ENCODE peak calls at places on chromosomes 3 and 15, in seven cellular contexts. G is OCI-LY7, Z is PC-9, V is cardiac muscle cell, B is hepatocyte, M is GM23248, S is suprapubic skin. A is an unnamed sample. For H3K4me1, the result is how much of the 10 kb centered on the place peaks cover.

GRCh38 chr3:165336786-165337185 is 140.6 kb upstream of the SLITRK3 start:
- DNase-seq in G (no peak), Z (no peak), V (peak), B (no peak), M (no peak), S (no peak), A (no peak)

GRCh38 chr3:49673715-49674490 is at the start of gene APEH:
- DNase-seq in G (peak), Z (peak), V (peak), B (peak), M (peak), S (peak), A (peak)

GRCh38 chr3:188486126-188486525 is 332.2 kb downstream of the LPP start:
- DNase-seq in G (no peak), Z (no peak), V (peak), B (no peak), M (peak), S (no peak), A (peak)

GRCh38 chr15:28956491-28956890 is 70.7 kb downstream of the APBA2 start:
- DNase-seq in G (no peak), Z (no peak), V (no peak), B (no peak), M (no peak), S (no peak), A (no peak)

GRCh38 chr15:47506543-47507090 is 210.7 kb upstream of the SEMA6D start:
- DNase-seq in G (no peak), Z (no peak), V (no peak), B (no peak), M (no peak), S (no peak), A (no peak)

GRCh38 chr15:67091073-67091965 is 25.9 kb downstream of the SMAD3 start:
- DNase-seq in G (no peak), Z (peak), V (peak), B (peak), M (peak), S (peak), A (peak)

GRCh38 chr3:23865595-23866396 is 51.0 kb downstream of the NKIRAS1 start:
- DNase-seq in G (peak), Z (peak), V (peak), B (peak), M (no peak), S (no peak), A (peak)

GRCh38 chr15:75902129-75902557 is 1.5 kb upstream of the FBXO22 start:
- DNase-seq in G (no peak), Z (no peak), V (peak), B (peak), M (no peak), S (no peak), A (no peak)

GRCh38 chr15:64532921-64533320 is 72.5 kb downstream of the ZNF609 start:
- DNase-seq in G (no peak), Z (no peak), V (peak), B (no peak), M (no peak), S (no peak), A (no peak)

GRCh38 chr15:43329960-43330779 is at the start of gene LCMT2:
- DNase-seq in G (peak), Z (peak), V (peak), B (peak), M (peak), S (peak), A (peak)

GRCh38 chr15:101615986-101616848 is 36.0 kb downstream of the TM2D3 start:
- DNase-seq in G (no peak), Z (peak), V (peak), B (peak), M (peak), S (peak), A (peak)

GRCh38 chr15:48391950-48392349 is 60.7 kb downstream of the DUT start:
- DNase-seq in G (no peak), Z (no peak), V (no peak), B (no peak), M (no peak), S (no peak), A (no peak)

GRCh38 chr15:90401499-90401898 is 13.5 kb downstream of the IQGAP1 start:
- DNase-seq in G (no peak), Z (no peak), V (no peak), B (no peak), M (no peak), S (no peak), A (no peak)

GRCh38 chr3:120673116-120673515 is 8.9 kb downstream of the HGD start:
- DNase-seq in G (no peak), Z (no peak), V (no peak), B (no peak), M (no peak), S (no peak), A (no peak)

GRCh38 chr15:40555876-40556275 is 9.0 kb downstream of the CCDC32 start:
- DNase-seq in G (no peak), Z (no peak), V (no peak), B (no peak), M (no peak), S (no peak), A (no peak)

GRCh38 chr15:31278056-31278445 is 48.6 kb upstream of the KLF13 start:
- DNase-seq in G (no peak), Z (no peak), V (no peak), B (no peak), M (no peak), S (peak), A (no peak)

GRCh38 chr15:88744548-88745020 is 58.7 kb upstream of the ACAN start:
- DNase-seq in G (no peak), Z (no peak), V (peak), B (no peak), M (no peak), S (no peak), A (peak)

GRCh38 chr3:10395196-10395595 is 74.3 kb upstream of the SEC13 start:
- DNase-seq in G (peak), Z (no peak), V (no peak), B (no peak), M (no peak), S (no peak), A (no peak)

GRCh38 chr15:73983211-73983727 is 8.8 kb downstream of the STOML1 start:
- DNase-seq in G (no peak), Z (peak), V (peak), B (peak), M (peak), S (peak), A (peak)

GRCh38 chr15:67116742-67117141 is 51.3 kb downstream of the SMAD3 start:
- DNase-seq in G (no peak), Z (no peak), V (no peak), B (peak), M (no peak), S (no peak), A (no peak)

GRCh38 chr3:58353722-58354553 is 21.2 kb downstream of the PXK start:
- DNase-seq in G (peak), Z (no peak), V (peak), B (no peak), M (peak), S (no peak), A (peak)

GRCh38 chr3:81888822-81889557 is 127.5 kb upstream of the GBE1 start:
- DNase-seq in G (no peak), Z (no peak), V (peak), B (no peak), M (peak), S (no peak), A (peak)

GRCh38 chr3:46947545-46947899 is 29.0 kb downstream of the CCDC12 start:
- DNase-seq in G (no peak), Z (no peak), V (no peak), B (no peak), M (no peak), S (no peak), A (no peak)
- H3K4me1 ChIP-seq in G (half or more), Z (half or more), V (half or more), B (half or more), M (under half), S (half or more), A (under half)

GRCh38 chr3:72373139-72373538 is 475.1 kb downstream of the SHQ1 start:
- DNase-seq in G (no peak), Z (no peak), V (no peak), B (no peak), M (no peak), S (no peak), A (no peak)
- H3K4me1 ChIP-seq in G (under half), Z (under half), V (under half), B (under half), M (under half), S (under half), A (under half)

GRCh38 chr3:13021934-13022265 is 51.3 kb downstream of the IQSEC1 start:
- DNase-seq in G (peak), Z (no peak), V (no peak), B (no peak), M (no peak), S (no peak), A (no peak)
- H3K4me1 ChIP-seq in G (half or more), Z (half or more), V (under half), B (under half), M (half or more), S (half or more), A (half or more)

DNA sequence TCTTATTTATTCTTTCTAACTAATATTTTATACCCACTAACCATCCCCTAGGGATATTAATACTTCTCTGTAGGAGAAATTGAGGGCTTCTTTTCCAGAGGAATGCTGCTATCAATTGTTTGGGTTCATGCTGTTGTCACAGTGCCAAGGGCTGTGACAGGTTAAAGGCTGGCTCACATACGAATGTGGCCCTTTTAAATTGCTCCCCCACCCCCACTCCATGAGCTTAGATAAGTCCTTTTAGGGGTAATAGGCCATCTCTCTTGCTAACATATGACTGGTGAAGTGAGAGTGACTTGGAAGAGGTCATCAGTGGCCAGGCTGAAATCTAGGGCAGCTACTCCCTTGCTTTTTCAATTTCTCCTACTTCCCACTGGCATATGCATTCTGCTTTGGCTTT is 121.9 kb upstream of the DPH6 start:
- DNase-seq in G (no peak), Z (no peak), V (no peak), B (no peak), M (no peak), S (no peak), A (no peak)
- H3K4me1 ChIP-seq in G (under half), Z (under half), V (under half), B (under half), M (under half), S (under half), A (under half)

DNA sequence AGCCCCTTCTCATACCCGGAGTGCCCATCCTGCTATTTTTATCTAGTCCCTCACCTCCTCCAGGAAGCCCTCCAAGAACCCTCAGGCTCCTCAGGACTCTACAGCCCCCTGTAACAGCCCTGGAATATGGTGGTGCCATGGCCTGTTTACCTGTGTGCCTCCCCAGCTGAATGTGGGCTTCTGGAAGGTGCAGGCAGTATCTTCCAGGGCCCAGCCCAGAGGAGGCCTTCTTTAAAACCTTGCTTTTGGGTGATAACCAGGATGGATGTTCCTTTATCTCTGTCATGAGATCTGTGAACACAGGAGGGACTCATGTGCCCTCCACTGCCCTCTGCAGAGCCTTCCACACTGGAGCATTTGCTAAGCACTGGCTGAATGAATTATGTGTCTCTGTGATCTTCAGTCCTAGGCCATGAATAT is 36.7 kb upstream of the MRPS22 start:
- DNase-seq in G (no peak), Z (no peak), V (no peak), B (no peak), M (no peak), S (no peak), A (no peak)
- H3K4me1 ChIP-seq in G (under half), Z (half or more), V (under half), B (under half), M (half or more), S (under half), A (under half)

GRCh38 chr15:62795700-62796099 is 246.8 kb upstream of the TPM1 start:
- DNase-seq in G (no peak), Z (no peak), V (no peak), B (no peak), M (no peak), S (no peak), A (no peak)

GRCh38 chr15:62798536-62798935 is 244.0 kb upstream of the TPM1 start:
- DNase-seq in G (no peak), Z (no peak), V (no peak), B (no peak), M (no peak), S (no peak), A (no peak)

GRCh38 chr15:62797171-62797570 is 245.4 kb upstream of the TPM1 start:
- DNase-seq in G (no peak), Z (no peak), V (no peak), B (no peak), M (no peak), S (no peak), A (no peak)

GRCh38 chr15:62795171-62795570 is 247.4 kb upstream of the TPM1 start:
- DNase-seq in G (no peak), Z (no peak), V (no peak), B (no peak), M (no peak), S (no peak), A (no peak)

DNA sequence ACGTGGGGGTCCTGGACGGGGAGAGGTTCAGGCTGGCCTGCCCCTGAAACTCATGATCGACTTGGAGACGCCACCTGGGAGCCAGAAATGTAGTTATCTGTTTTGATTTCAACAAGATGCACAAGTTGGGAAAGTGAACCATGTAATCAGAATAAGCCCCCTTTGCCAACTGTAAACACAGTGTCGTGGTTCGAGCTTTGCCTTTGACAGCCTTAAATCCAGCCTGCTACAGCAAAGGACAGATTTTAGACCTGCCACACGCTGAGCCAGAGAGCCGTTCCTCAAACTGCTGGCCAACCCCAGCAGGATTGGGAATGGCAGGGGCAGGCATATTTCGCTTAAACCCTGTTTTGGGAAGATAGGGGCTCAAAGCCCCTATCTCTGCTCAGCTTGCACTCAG is 246.3 kb upstream of the TPM1 start:
- DNase-seq in G (no peak), Z (no peak), V (no peak), B (no peak), M (no peak), S (no peak), A (no peak)
- H3K4me1 ChIP-seq in G (under half), Z (under half), V (under half), B (under half), M (under half), S (under half), A (under half)

GRCh38 chr3:66470285-66470684 is 30.5 kb downstream of the LRIG1 start:
- DNase-seq in G (no peak), Z (no peak), V (no peak), B (no peak), M (no peak), S (no peak), A (no peak)

GRCh38 chr3:66466606-66467270 is 34.1 kb downstream of the LRIG1 start:
- DNase-seq in G (no peak), Z (no peak), V (no peak), B (no peak), M (no peak), S (no peak), A (no peak)

GRCh38 chr3:66470956-66471686 is 29.7 kb downstream of the LRIG1 start:
- DNase-seq in G (no peak), Z (no peak), V (no peak), B (no peak), M (no peak), S (no peak), A (no peak)

GRCh38 chr3:66468016-66468735 is 32.6 kb downstream of the LRIG1 start:
- DNase-seq in G (no peak), Z (no peak), V (peak), B (no peak), M (peak), S (no peak), A (peak)

GRCh38 chr3:66469220-66469640 is 31.6 kb downstream of the LRIG1 start:
- DNase-seq in G (no peak), Z (no peak), V (no peak), B (no peak), M (peak), S (no peak), A (no peak)
- H3K4me1 ChIP-seq in G (half or more), Z (under half), V (under half), B (under half), M (under half), S (under half), A (under half)